ENCODE peak calls at places on chromosomes 7 and 10, in nine cellular contexts. K is activated naive CD8-positive, alpha-beta T cell treated with anti-CD3 and anti-CD28 coated beads, Interleukin-2, amount 50 U/mL, for 24 hours; H is RWPE2; Q is left colon; R is immature natural killer cell; N is aorta; T is activated T-helper 1 cell treated with anti-CD3 and anti-CD28 coated beads, Interleukin-2, amount 50 U/mL, for 16 hours; F is nucleus accumbens; W is effector CD4-positive, alpha-beta T cell. B is an unnamed sample.
A peak's percentile ranks its signal among the peaks of the same experiment; 100 is the strongest.

GRCh38 chr7:90957883-90958282 is 306.4 kb upstream of the FZD1 start:
- DNase-seq in H (no peak), T (no peak), K (no peak), R (no peak), W (no peak), N (no peak), Q (no peak), F (no peak), B (no peak)

GRCh38 chr10:3141361-3142005 is 31.1 kb downstream of the PITRM1 start:
- DNase-seq in N (no peak), R (no peak), F (no peak), H (no peak), W (no peak), T (no peak), Q (no peak), K (no peak), B (no peak)

GRCh38 chr10:105585753-105586152 is 944.7 kb downstream of the SORCS3 start:
- DNase-seq in Q (no peak), N (no peak), K (no peak), F (no peak), H (no peak), R (no peak), W (no peak), T (no peak), B (no peak)

GRCh38 chr10:26622891-26623290 is 74.6 kb upstream of the PDSS1 start:
- DNase-seq in R (no peak), Q (no peak), F (no peak), T (no peak), H (no peak), W (no peak), K (no peak), N (no peak), B (no peak)

GRCh38 chr10:58641095-58641531 is 128.4 kb downstream of the BICC1 start:
- DNase-seq in N (no peak), K (no peak), F (no peak), R (no peak), H (peak; percentile 66), T (no peak), Q (no peak), W (no peak), B (no peak)

GRCh38 chr10:22599048-22599561 is 115.3 kb downstream of the PIP4K2A start:
- DNase-seq in H (no peak), W (no peak), K (no peak), N (no peak), Q (no peak), F (no peak), T (no peak), R (no peak), B (no peak)

GRCh38 chr10:11145498-11145855 is 127.8 kb downstream of the CELF2 start:
- DNase-seq in K (peak; percentile 63), N (peak; percentile 66), R (peak; percentile 65), Q (peak; percentile 67), F (no peak), T (peak; percentile 40), W (peak; percentile 60), H (no peak), B (peak; percentile 25)

GRCh38 chr7:143248781-143249354 is 14.4 kb upstream of the GSTK1 start:
- DNase-seq in W (no peak), T (no peak), F (no peak), Q (peak; percentile 46), K (no peak), R (no peak), N (no peak), H (no peak), B (no peak)

GRCh38 chr10:84243759-84244158 is 1.1 kb upstream of the RGR start:
- DNase-seq in F (no peak), N (no peak), T (no peak), H (no peak), Q (no peak), K (no peak), R (no peak), W (no peak), B (no peak)

GRCh38 chr7:158585721-158586498 is 1.7 kb downstream of the PTPRN2 start:
- DNase-seq in K (no peak), F (no peak), N (no peak), R (no peak), W (no peak), H (no peak), Q (peak; percentile 60), T (no peak), B (no peak)

GRCh38 chr10:78863601-78864239 is 205.0 kb upstream of the ZMIZ1 start:
- DNase-seq in N (no peak), W (no peak), R (no peak), K (no peak), T (no peak), F (no peak), H (no peak), Q (no peak), B (no peak)

GRCh38 chr10:96287392-96288105 is 16.2 kb upstream of the BLNK start:
- DNase-seq in W (no peak), Q (peak; percentile 41), K (no peak), H (no peak), F (no peak), T (no peak), N (no peak), R (no peak), B (no peak)

GRCh38 chr7:96973986-96974385 is 31.4 kb upstream of the DLX6 start:
- DNase-seq in Q (no peak), T (no peak), R (no peak), K (no peak), F (no peak), W (no peak), N (peak; percentile 53), H (no peak), B (no peak)

GRCh38 chr7:129925416-129926002 is 27.3 kb downstream of the UBE2H start:
- DNase-seq in W (no peak), K (no peak), H (no peak), N (no peak), F (peak; percentile 8), Q (no peak), R (no peak), T (no peak), B (peak; percentile 22)

GRCh38 chr10:34872820-34873219 is 57.7 kb upstream of the PARD3 start:
- DNase-seq in R (no peak), F (no peak), T (no peak), Q (no peak), H (no peak), N (no peak), W (no peak), K (no peak), B (no peak)

GRCh38 chr10:53403688-53404087 is 631.1 kb upstream of the MBL2 start:
- DNase-seq in Q (no peak), N (no peak), R (no peak), K (no peak), H (no peak), F (no peak), W (no peak), T (no peak), B (no peak)

GRCh38 chr10:97849101-97849490 is 547 bp upstream of the GOLGA7B start:
- DNase-seq in F (no peak), R (peak; percentile 13), Q (peak; percentile 32), W (no peak), T (no peak), H (no peak), K (no peak), N (no peak), B (no peak)

GRCh38 chr7:16223963-16224707 is 197.2 kb downstream of the CRPPA start:
- DNase-seq in R (peak; percentile 57), F (no peak), T (no peak), N (no peak), Q (no peak), H (no peak), K (peak; percentile 13), W (no peak), B (no peak)

GRCh38 chr10:95133016-95133752 is 60.9 kb upstream of the ACSM6 start:
- DNase-seq in R (peak; percentile 25), Q (peak; percentile 61), N (peak; percentile 75), F (peak; percentile 0), K (peak; percentile 80), H (no peak), T (peak; percentile 34), W (peak; percentile 51), B (peak; percentile 45)

GRCh38 chr7:151872531-151873401 is 4.1 kb downstream of the PRKAG2 start:
- DNase-seq in T (no peak), K (no peak), H (no peak), W (no peak), R (no peak), F (no peak), Q (no peak), N (peak; percentile 37), B (no peak)

GRCh38 chr7:79434098-79434497 is 19.4 kb downstream of the MAGI2 start:
- DNase-seq in W (no peak), F (no peak), Q (no peak), R (no peak), H (no peak), N (no peak), T (no peak), K (no peak), B (no peak)

GRCh38 chr7:157165987-157166386 is 27.3 kb downstream of the UBE3C start:
- DNase-seq in T (no peak), K (no peak), W (no peak), H (no peak), N (no peak), F (no peak), R (no peak), Q (no peak), B (no peak)

GRCh38 chr7:503046-503574 is 16.5 kb downstream of the PDGFA start:
- DNase-seq in R (no peak), W (no peak), Q (peak; percentile 37), F (no peak), T (no peak), K (no peak), H (peak; percentile 29), N (peak; percentile 30), B (no peak)

GRCh38 chr7:128882134-128882533 is 19.5 kb downstream of the ATP6V1F start:
- DNase-seq in W (no peak), Q (no peak), R (no peak), N (no peak), K (no peak), H (peak; percentile 25), F (no peak), T (no peak), B (no peak)

GRCh38 chr7:143479055-143479766 is 1.5 kb downstream of the TAS2R41 start:
- DNase-seq in N (no peak), Q (no peak), W (no peak), T (no peak), F (no peak), K (no peak), R (no peak), H (no peak), B (no peak)

GRCh38 chr10:21888959-21889358 is 114.6 kb downstream of the DNAJC1 start:
- DNase-seq in F (no peak), K (no peak), Q (no peak), H (no peak), T (no peak), N (no peak), R (no peak), W (no peak), B (no peak)

GRCh38 chr7:131231381-131232220 is 96.1 kb upstream of the MKLN1 start:
- DNase-seq in H (no peak), K (peak; percentile 56), F (no peak), R (peak; percentile 75), Q (peak; percentile 50), W (peak; percentile 57), N (peak; percentile 67), T (peak; percentile 48), B (peak; percentile 11)

GRCh38 chr10:17216217-17216900 is 11.7 kb upstream of the VIM start:
- DNase-seq in R (peak; percentile 47), W (no peak), K (peak; percentile 22), N (no peak), Q (no peak), H (no peak), F (no peak), T (no peak), B (no peak)

GRCh38 chr7:105835441-105835840 is 41.0 kb downstream of the ATXN7L1 start:
- DNase-seq in T (no peak), Q (no peak), W (no peak), R (no peak), N (no peak), H (no peak), K (no peak), F (no peak), B (no peak)

GRCh38 chr7:36048902-36049240 is 104.2 kb upstream of the EEPD1 start:
- DNase-seq in W (no peak), R (no peak), Q (no peak), H (no peak), K (no peak), T (no peak), F (no peak), N (no peak), B (no peak)